ENCODE peak calls at places on chromosomes 13 and 19, in ten cellular contexts. One of them, this sample, is unnamed. For H3K9me3, the result is how much of the 10 kb centered on the place peaks cover.

GRCh38 chr13:113801289-113801961 is 42.4 kb downstream of the TMEM255B start:
- DNase-seq in uterus: no peak
- DNase-seq in body of pancreas: no peak
- DNase-seq in ovary: no peak
- DNase-seq in SJSA1: no peak
- DNase-seq in heart right ventricle: no peak
- DNase-seq in HCT116: no peak
- DNase-seq in stomach: no peak
- DNase-seq in left ventricle myocardium inferior: no peak
- DNase-seq in kidney: peak
- DNase-seq in this sample: no peak

GRCh38 chr13:112831196-112831595 is 137.8 kb upstream of the MCF2L start:
- DNase-seq in left ventricle myocardium inferior: no peak
- DNase-seq in body of pancreas: no peak
- DNase-seq in kidney: no peak
- DNase-seq in stomach: no peak
- DNase-seq in SJSA1: no peak
- DNase-seq in HCT116: no peak
- DNase-seq in ovary: no peak
- DNase-seq in heart right ventricle: no peak
- DNase-seq in uterus: no peak
- DNase-seq in this sample: no peak

GRCh38 chr19:8137425-8137824 is 12.0 kb downstream of the FBN3 start:
- DNase-seq in SJSA1: no peak
- DNase-seq in stomach: no peak
- DNase-seq in left ventricle myocardium inferior: no peak
- DNase-seq in uterus: no peak
- DNase-seq in ovary: no peak
- DNase-seq in kidney: no peak
- DNase-seq in HCT116: no peak
- DNase-seq in body of pancreas: no peak
- DNase-seq in heart right ventricle: no peak
- DNase-seq in this sample: no peak

GRCh38 chr19:19741184-19741583 is 8.3 kb upstream of the ZNF14 start:
- DNase-seq in left ventricle myocardium inferior: no peak
- DNase-seq in SJSA1: no peak
- DNase-seq in body of pancreas: no peak
- DNase-seq in uterus: no peak
- DNase-seq in heart right ventricle: no peak
- DNase-seq in ovary: no peak
- DNase-seq in HCT116: no peak
- DNase-seq in kidney: no peak
- DNase-seq in stomach: no peak
- DNase-seq in this sample: no peak

GRCh38 chr13:79225487-79226232 is 180.4 kb downstream of the RBM26 start:
- DNase-seq in kidney: no peak
- DNase-seq in heart right ventricle: no peak
- DNase-seq in HCT116: no peak
- DNase-seq in SJSA1: no peak
- DNase-seq in ovary: no peak
- DNase-seq in body of pancreas: no peak
- DNase-seq in left ventricle myocardium inferior: no peak
- DNase-seq in stomach: no peak
- DNase-seq in uterus: no peak
- DNase-seq in this sample: no peak

GRCh38 chr13:103605546-103606326 is 539.5 kb upstream of the SLC10A2 start:
- DNase-seq in left ventricle myocardium inferior: no peak
- DNase-seq in body of pancreas: no peak
- DNase-seq in SJSA1: no peak
- DNase-seq in ovary: no peak
- DNase-seq in uterus: no peak
- DNase-seq in heart right ventricle: no peak
- DNase-seq in stomach: no peak
- DNase-seq in kidney: no peak
- DNase-seq in HCT116: no peak
- DNase-seq in this sample: no peak

GRCh38 chr19:18093439-18094161 is 4.0 kb upstream of the MAST3 start:
- DNase-seq in HCT116: peak
- DNase-seq in ovary: no peak
- DNase-seq in SJSA1: no peak
- DNase-seq in kidney: no peak
- DNase-seq in left ventricle myocardium inferior: no peak
- DNase-seq in uterus: no peak
- DNase-seq in heart right ventricle: no peak
- DNase-seq in stomach: no peak
- DNase-seq in body of pancreas: peak
- DNase-seq in this sample: no peak

GRCh38 chr13:100751826-100752225 is 77.2 kb upstream of the TMTC4 start:
- DNase-seq in HCT116: no peak
- DNase-seq in heart right ventricle: no peak
- DNase-seq in body of pancreas: no peak
- DNase-seq in uterus: no peak
- DNase-seq in left ventricle myocardium inferior: no peak
- DNase-seq in ovary: no peak
- DNase-seq in SJSA1: no peak
- DNase-seq in kidney: no peak
- DNase-seq in stomach: no peak
- DNase-seq in this sample: no peak

GRCh38 chr13:52447354-52447753 is 3.1 kb downstream of the VPS36 start:
- DNase-seq in heart right ventricle: no peak
- DNase-seq in kidney: no peak
- DNase-seq in ovary: no peak
- DNase-seq in SJSA1: no peak
- DNase-seq in uterus: no peak
- DNase-seq in body of pancreas: no peak
- DNase-seq in HCT116: no peak
- DNase-seq in stomach: no peak
- DNase-seq in left ventricle myocardium inferior: no peak
- DNase-seq in this sample: no peak

GRCh38 chr19:30150626-30151025 is 208.6 kb downstream of the URI1 start:
- DNase-seq in uterus: no peak
- DNase-seq in ovary: no peak
- DNase-seq in heart right ventricle: no peak
- DNase-seq in left ventricle myocardium inferior: no peak
- DNase-seq in SJSA1: no peak
- DNase-seq in body of pancreas: no peak
- DNase-seq in HCT116: no peak
- DNase-seq in stomach: no peak
- DNase-seq in kidney: no peak
- DNase-seq in this sample: no peak

GRCh38 chr13:112637017-112637801 is 49.3 kb upstream of the TUBGCP3 start:
- DNase-seq in SJSA1: no peak
- DNase-seq in ovary: no peak
- DNase-seq in HCT116: no peak
- DNase-seq in stomach: no peak
- DNase-seq in heart right ventricle: no peak
- DNase-seq in body of pancreas: no peak
- DNase-seq in left ventricle myocardium inferior: no peak
- DNase-seq in uterus: no peak
- DNase-seq in kidney: peak
- DNase-seq in this sample: no peak

GRCh38 chr13:67131393-67131792 is 98.7 kb downstream of the PCDH9 start:
- DNase-seq in uterus: no peak
- DNase-seq in ovary: no peak
- DNase-seq in body of pancreas: no peak
- DNase-seq in stomach: no peak
- DNase-seq in heart right ventricle: no peak
- DNase-seq in HCT116: no peak
- DNase-seq in SJSA1: no peak
- DNase-seq in kidney: no peak
- DNase-seq in left ventricle myocardium inferior: no peak
- DNase-seq in this sample: no peak

GRCh38 chr13:85254641-85255040 is 544.6 kb downstream of the SLITRK6 start:
- DNase-seq in HCT116: no peak
- DNase-seq in body of pancreas: no peak
- DNase-seq in SJSA1: no peak
- DNase-seq in stomach: no peak
- DNase-seq in kidney: no peak
- DNase-seq in heart right ventricle: no peak
- DNase-seq in uterus: no peak
- DNase-seq in ovary: no peak
- DNase-seq in left ventricle myocardium inferior: no peak
- DNase-seq in this sample: no peak

GRCh38 chr19:13712767-13713201 is 51.5 kb upstream of the MRI1 start:
- DNase-seq in stomach: no peak
- DNase-seq in body of pancreas: no peak
- DNase-seq in uterus: no peak
- DNase-seq in kidney: no peak
- DNase-seq in SJSA1: no peak
- DNase-seq in heart right ventricle: peak
- DNase-seq in ovary: no peak
- DNase-seq in HCT116: no peak
- DNase-seq in left ventricle myocardium inferior: peak
- DNase-seq in this sample: no peak

GRCh38 chr19:31448221-31448657 is 99.0 kb upstream of the TSHZ3 start:
- DNase-seq in heart right ventricle: peak
- DNase-seq in SJSA1: peak
- DNase-seq in uterus: peak
- DNase-seq in left ventricle myocardium inferior: peak
- DNase-seq in HCT116: no peak
- DNase-seq in ovary: peak
- DNase-seq in stomach: peak
- DNase-seq in body of pancreas: peak
- DNase-seq in kidney: peak
- DNase-seq in this sample: peak

DNA sequence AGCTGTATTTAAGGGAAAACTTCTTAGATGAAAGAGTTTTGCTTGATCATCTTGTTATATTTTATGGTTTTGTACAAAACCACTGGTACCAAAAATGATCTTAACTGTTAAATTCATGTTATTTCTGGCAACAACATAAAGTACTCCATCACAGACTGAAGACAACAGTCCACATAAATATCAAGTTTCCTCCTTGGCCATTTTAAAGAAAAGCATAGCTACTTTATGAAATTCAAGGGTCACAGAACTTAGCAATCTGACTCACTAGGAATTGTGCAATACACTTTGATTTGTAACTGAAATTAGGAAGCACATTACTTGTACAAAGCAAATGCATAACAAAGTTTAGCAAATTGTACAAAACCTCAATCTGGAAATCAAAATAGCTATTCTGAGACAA is 66.2 kb downstream of the TBC1D4 start:
- DNase-seq in left ventricle myocardium inferior: no peak
- DNase-seq in body of pancreas: no peak
- DNase-seq in ovary: no peak
- DNase-seq in uterus: no peak
- DNase-seq in heart right ventricle: no peak
- DNase-seq in SJSA1: no peak
- DNase-seq in kidney: no peak
- DNase-seq in HCT116: no peak
- DNase-seq in stomach: no peak
- DNase-seq in this sample: peak
- H3K27ac ChIP-seq in left ventricle myocardium inferior: peak
- H3K27ac ChIP-seq in body of pancreas: no peak
- H3K27ac ChIP-seq in ovary: peak
- H3K27ac ChIP-seq in uterus: peak
- H3K27ac ChIP-seq in heart right ventricle: peak
- H3K27ac ChIP-seq in SJSA1: no peak
- H3K27ac ChIP-seq in kidney: no peak
- H3K27ac ChIP-seq in HCT116: no peak
- H3K27ac ChIP-seq in stomach: no peak
- H3K27ac ChIP-seq in this sample: no peak

GRCh38 chr19:11617207-11618062 is 20.2 kb downstream of the ZNF627 start:
- DNase-seq in ovary: no peak
- DNase-seq in HCT116: no peak
- DNase-seq in heart right ventricle: no peak
- DNase-seq in left ventricle myocardium inferior: no peak
- DNase-seq in uterus: no peak
- DNase-seq in body of pancreas: no peak
- DNase-seq in SJSA1: no peak
- DNase-seq in kidney: no peak
- DNase-seq in stomach: no peak
- DNase-seq in this sample: no peak
- H3K4me3 ChIP-seq in ovary: no peak
- H3K4me3 ChIP-seq in HCT116: no peak
- H3K4me3 ChIP-seq in heart right ventricle: no peak
- H3K4me3 ChIP-seq in left ventricle myocardium inferior: no peak
- H3K4me3 ChIP-seq in uterus: no peak
- H3K4me3 ChIP-seq in body of pancreas: no peak
- H3K4me3 ChIP-seq in SJSA1: no peak
- H3K4me3 ChIP-seq in kidney: no peak
- H3K4me3 ChIP-seq in stomach: no peak
- H3K4me3 ChIP-seq in this sample: no peak

DNA sequence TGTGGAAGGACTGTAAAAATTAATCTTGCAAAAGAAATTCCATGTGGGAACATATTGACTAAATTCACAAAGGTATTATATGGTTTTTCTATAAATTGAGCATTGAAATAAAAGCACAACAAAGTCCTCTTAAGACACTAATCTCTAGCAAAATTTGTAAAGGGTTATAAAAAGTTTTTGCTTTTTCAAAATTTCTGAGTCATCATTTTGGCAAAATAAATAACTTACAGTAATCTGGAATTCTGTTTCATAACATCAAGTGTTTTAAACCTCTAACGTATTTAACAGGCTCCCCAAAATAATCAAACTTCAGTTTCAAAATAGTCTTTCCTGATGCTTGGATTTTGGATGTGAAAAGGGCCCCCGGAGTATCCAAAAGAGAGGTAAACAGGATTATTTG is 26.0 kb downstream of the MED4 start:
- DNase-seq in heart right ventricle: no peak
- DNase-seq in HCT116: no peak
- DNase-seq in SJSA1: no peak
- DNase-seq in body of pancreas: no peak
- DNase-seq in uterus: no peak
- DNase-seq in left ventricle myocardium inferior: no peak
- DNase-seq in stomach: no peak
- DNase-seq in ovary: no peak
- DNase-seq in kidney: no peak
- DNase-seq in this sample: no peak
- H3K9me3 ChIP-seq in heart right ventricle: under half
- H3K9me3 ChIP-seq in HCT116: under half
- H3K9me3 ChIP-seq in SJSA1: under half
- H3K9me3 ChIP-seq in body of pancreas: half or more
- H3K9me3 ChIP-seq in uterus: under half
- H3K9me3 ChIP-seq in left ventricle myocardium inferior: half or more
- H3K9me3 ChIP-seq in stomach: under half
- H3K9me3 ChIP-seq in ovary: under half
- H3K9me3 ChIP-seq in kidney: under half
- H3K9me3 ChIP-seq in this sample: under half

DNA sequence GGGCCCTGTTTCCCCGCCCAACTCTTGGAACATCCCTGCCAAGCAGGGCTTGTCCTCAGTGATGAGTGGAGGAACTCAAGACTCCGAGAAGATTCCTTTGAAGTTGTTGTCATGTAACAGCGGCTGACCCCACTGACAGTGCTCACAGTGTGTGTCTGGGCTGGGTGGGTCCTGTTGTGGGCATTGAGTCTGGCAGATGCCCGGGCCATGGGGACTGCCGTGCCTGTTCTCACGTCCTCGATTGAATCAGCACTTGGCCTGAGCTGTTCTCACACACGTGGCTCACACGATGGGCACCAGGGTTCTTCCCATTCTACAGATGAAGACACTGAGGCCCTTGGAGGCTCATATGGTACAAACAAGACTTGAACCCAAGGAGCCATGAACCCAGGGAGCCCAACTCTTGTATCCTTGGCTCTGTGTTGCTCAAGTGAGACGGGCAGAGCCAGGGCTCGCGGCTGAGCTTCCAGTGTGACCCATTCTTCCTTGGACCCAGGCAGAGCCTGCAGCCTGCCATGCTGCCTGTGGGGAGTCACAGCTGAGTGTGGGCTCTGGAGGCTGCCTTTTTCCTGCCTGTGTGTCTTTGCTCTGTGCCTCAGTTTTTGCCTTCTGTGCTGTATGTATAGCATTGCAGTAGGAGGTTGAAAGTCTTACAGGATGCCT is 8.6 kb upstream of the EPN1 start:
- DNase-seq in left ventricle myocardium inferior: no peak
- DNase-seq in uterus: no peak
- DNase-seq in kidney: peak
- DNase-seq in heart right ventricle: no peak
- DNase-seq in body of pancreas: no peak
- DNase-seq in SJSA1: no peak
- DNase-seq in HCT116: no peak
- DNase-seq in stomach: no peak
- DNase-seq in ovary: no peak
- DNase-seq in this sample: no peak
- H3K27ac ChIP-seq in left ventricle myocardium inferior: no peak
- H3K27ac ChIP-seq in uterus: no peak
- H3K27ac ChIP-seq in kidney: no peak
- H3K27ac ChIP-seq in heart right ventricle: no peak
- H3K27ac ChIP-seq in body of pancreas: no peak
- H3K27ac ChIP-seq in SJSA1: no peak
- H3K27ac ChIP-seq in HCT116: peak
- H3K27ac ChIP-seq in stomach: no peak
- H3K27ac ChIP-seq in ovary: no peak
- H3K27ac ChIP-seq in this sample: peak

This sample was measured in AG04450.